ENCODE peak calls at places on chromosomes 13 and 19, in ten cellular contexts. U is kidney; Y is BJ; V is brain microvascular endothelial cell; P is mucosa of descending colon; D is cardiac muscle cell; C is SK-N-SH; F is cardiac fibroblast; Z is CD8-positive, alpha-beta T cell; B is GM06990. X is an unnamed sample.
A peak's percentile ranks its signal among the peaks of the same experiment; 100 is the strongest.

GRCh38 chr13:81738364-81738763 is 1397.4 kb upstream of the SPRY2 start:
- DNase-seq in U (no peak), Y (no peak), V (no peak), P (no peak), D (no peak), C (no peak), F (no peak), Z (no peak), B (no peak), X (no peak)

GRCh38 chr13:110949628-110950027 is 34.8 kb upstream of the ANKRD10 start:
- DNase-seq in U (no peak), Y (no peak), V (no peak), P (no peak), D (no peak), C (no peak), F (no peak), Z (no peak), B (no peak), X (no peak)

GRCh38 chr13:113764793-113765190 is 5.8 kb downstream of the TMEM255B start:
- DNase-seq in U (no peak), Y (no peak), V (no peak), P (no peak), D (no peak), C (no peak), F (no peak), Z (no peak), B (no peak), X (no peak)

GRCh38 chr13:49749852-49750251 is 42.6 kb downstream of the KPNA3 start:
- DNase-seq in U (no peak), Y (no peak), V (no peak), P (no peak), D (no peak), C (no peak), F (no peak), Z (no peak), B (no peak), X (no peak)

GRCh38 chr19:11921852-11922495 is 2.9 kb upstream of the ZNF700 start:
- DNase-seq in U (no peak), Y (no peak), V (no peak), P (no peak), D (peak; percentile 74), C (no peak), F (peak; percentile 59), Z (no peak), B (no peak), X (no peak)

GRCh38 chr13:23619073-23619855 is 49.1 kb downstream of the TNFRSF19 start:
- DNase-seq in U (no peak), Y (no peak), V (no peak), P (no peak), D (no peak), C (no peak), F (no peak), Z (no peak), B (no peak), X (no peak)

GRCh38 chr19:42345191-42345812 is 19.9 kb downstream of the MEGF8 start:
- DNase-seq in U (no peak), Y (no peak), V (no peak), P (no peak), D (no peak), C (no peak), F (peak; percentile 73), Z (no peak), B (no peak), X (peak; percentile 37)

GRCh38 chr19:45442927-45443461 is 19.3 kb upstream of the ERCC1 start:
- DNase-seq in U (no peak), Y (no peak), V (peak; percentile 83), P (peak; percentile 61), D (no peak), C (peak; percentile 59), F (peak; percentile 48), Z (peak; percentile 59), B (no peak), X (no peak)

GRCh38 chr13:29693297-29693945 is 97.9 kb upstream of the SLC7A1 start:
- DNase-seq in U (no peak), Y (no peak), V (no peak), P (peak; percentile 70), D (no peak), C (no peak), F (no peak), Z (no peak), B (no peak), X (no peak)

GRCh38 chr19:2992958-2993357 is 15.6 kb downstream of the TLE6 start:
- DNase-seq in U (no peak), Y (no peak), V (no peak), P (no peak), D (no peak), C (no peak), F (no peak), Z (no peak), B (no peak), X (no peak)

GRCh38 chr13:20378721-20379120 is 146.6 kb upstream of the GJB6 start:
- DNase-seq in U (no peak), Y (no peak), V (no peak), P (no peak), D (no peak), C (no peak), F (no peak), Z (no peak), B (no peak), X (no peak)

GRCh38 chr19:756232-756631 is 5.3 kb downstream of the MISP start:
- DNase-seq in U (no peak), Y (no peak), V (peak; percentile 62), P (peak; percentile 43), D (no peak), C (peak; percentile 67), F (peak; percentile 37), Z (no peak), B (peak; percentile 42), X (no peak)

GRCh38 chr13:76885203-76886004 is 801 bp downstream of the KCTD12 start:
- DNase-seq in U (peak; percentile 93), Y (no peak), V (peak; percentile 67), P (peak; percentile 84), D (peak; percentile 72), C (peak; percentile 81), F (peak; percentile 83), Z (peak; percentile 53), B (peak; percentile 86), X (no peak)

GRCh38 chr13:76886292-76887061 is at the start of gene KCTD12:
- DNase-seq in U (peak; percentile 97), Y (no peak), V (peak; percentile 69), P (peak; percentile 82), D (peak; percentile 95), C (peak; percentile 86), F (peak; percentile 94), Z (peak; percentile 82), B (peak; percentile 93), X (no peak)

GRCh38 chr13:76888421-76888820 is 2.2 kb upstream of the KCTD12 start:
- DNase-seq in U (no peak), Y (no peak), V (no peak), P (no peak), D (peak; percentile 8), C (no peak), F (no peak), Z (no peak), B (no peak), X (no peak)

GRCh38 chr13:76886005-76886291 is 257 bp downstream of the KCTD12 start:
- DNase-seq in U (no peak), Y (no peak), V (no peak), P (no peak), D (no peak), C (no peak), F (no peak), Z (no peak), B (no peak), X (no peak)

DNA sequence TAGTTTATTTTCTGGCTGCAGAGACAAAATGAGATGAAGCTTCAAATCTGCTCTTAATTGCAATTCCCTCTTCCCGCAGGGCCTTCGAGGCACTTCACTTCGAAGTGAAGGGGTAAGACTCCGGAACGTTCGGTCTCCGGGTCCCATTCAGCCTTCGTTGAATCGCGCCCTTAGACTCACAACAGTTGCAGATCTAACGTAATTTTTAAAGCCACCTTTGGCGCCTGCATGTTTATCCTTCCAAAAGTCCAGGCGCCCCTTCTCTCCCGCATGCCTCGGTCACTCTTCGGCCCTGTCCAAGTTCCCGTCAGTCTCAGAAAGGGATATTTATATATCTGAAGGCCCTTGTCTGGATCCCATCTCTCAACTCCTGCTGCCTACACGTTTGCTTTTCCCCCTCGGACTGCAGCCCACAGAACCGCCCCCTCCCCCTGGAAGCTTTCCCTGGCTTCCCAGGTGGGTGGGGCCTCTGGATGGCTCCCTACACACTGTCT is 912 bp upstream of the KCTD12 start:
- DNase-seq in U (no peak), Y (no peak), V (no peak), P (peak; percentile 21), D (peak; percentile 79), C (peak; percentile 26), F (no peak), Z (no peak), B (peak; percentile 5), X (no peak)
- H3K4me3 ChIP-seq in U (peak overlapping the region; percentile 68), Y (peak overlapping the region; percentile 54), V (peak overlapping the region; percentile 70), P (no peak overlapping the region), D (peak overlapping the region; percentile 94), C (peak overlapping the region; percentile 70), F (peak overlapping the region; percentile 76), Z (peak overlapping the region; percentile 82), B (peak overlapping the region; percentile 70), X (peak overlapping the region; percentile 64)

GRCh38 chr19:35142531-35143230 is 374 bp upstream of the FXYD7 start:
- DNase-seq in U (peak; percentile 85), Y (no peak), V (no peak), P (peak; percentile 65), D (peak; percentile 75), C (peak; percentile 91), F (peak; percentile 52), Z (peak; percentile 87), B (peak; percentile 60), X (no peak)
- H3K4me3 ChIP-seq in U (no peak overlapping the region), Y (peak overlapping the region; percentile 8), V (no peak overlapping the region), P (no peak overlapping the region), D (peak overlapping the region; percentile 15), C (no peak overlapping the region), F (no peak overlapping the region), Z (peak overlapping the region; percentile 53), B (no peak overlapping the region), X (no peak overlapping the region)

DNA sequence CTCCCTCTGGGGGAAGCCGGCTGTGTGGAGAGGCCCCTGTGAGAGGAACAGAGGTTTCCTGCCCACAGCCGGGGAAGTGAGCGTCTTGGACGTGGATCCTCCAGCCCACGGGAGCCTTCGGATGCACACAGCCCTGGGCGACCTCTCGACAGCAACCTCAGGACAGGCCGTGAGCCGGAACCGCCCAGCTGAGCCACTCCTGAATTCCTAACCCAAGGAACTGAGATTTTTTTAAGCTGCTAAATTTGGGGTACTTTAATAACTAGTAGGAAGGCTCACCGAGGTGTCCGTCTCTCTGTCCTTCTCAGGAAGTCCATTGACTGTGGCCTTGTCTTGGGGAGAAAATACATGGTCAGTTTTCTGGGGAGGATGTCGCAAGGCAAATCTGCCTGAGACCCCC is 9.1 kb downstream of the LAIR1 start:
- DNase-seq in U (no peak), Y (no peak), V (no peak), P (no peak), D (no peak), C (no peak), F (no peak), Z (no peak), B (no peak), X (no peak)
- H3K4me3 ChIP-seq in U (no peak overlapping the region), Y (no peak overlapping the region), V (no peak overlapping the region), P (no peak overlapping the region), D (no peak overlapping the region), C (no peak overlapping the region), F (no peak overlapping the region), Z (no peak overlapping the region), B (no peak overlapping the region), X (no peak overlapping the region)

DNA sequence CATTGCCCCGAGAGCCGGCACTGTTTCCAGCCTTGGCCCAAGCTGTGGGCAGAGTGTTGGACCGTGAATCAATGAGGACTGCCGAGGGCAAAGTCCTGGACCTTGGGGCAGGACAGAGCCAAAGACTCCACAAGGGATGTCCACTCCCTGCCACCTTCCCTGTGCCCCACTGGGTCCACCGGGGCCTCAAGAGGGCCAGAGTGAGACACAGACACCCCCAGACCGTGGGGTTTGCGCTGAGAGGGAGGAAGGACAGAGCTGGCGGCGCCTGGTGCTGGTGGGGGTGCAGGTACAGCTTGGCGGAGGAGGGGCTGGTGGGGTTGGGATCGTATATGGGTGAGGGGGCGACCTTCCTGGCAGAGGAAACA is 11.8 kb downstream of the MAST3 start:
- DNase-seq in U (no peak), Y (no peak), V (no peak), P (peak; percentile 53), D (no peak), C (no peak), F (no peak), Z (no peak), B (no peak), X (no peak)
- H3K4me3 ChIP-seq in U (peak overlapping the region; percentile 48), Y (peak overlapping the region; percentile 92), V (peak overlapping the region; percentile 63), P (no peak overlapping the region), D (peak overlapping the region; percentile 75), C (peak overlapping the region; percentile 80), F (peak overlapping the region; percentile 78), Z (peak overlapping the region; percentile 74), B (peak overlapping the region; percentile 82), X (peak overlapping the region; percentile 74)